ENCODE peak calls at places on chromosomes 6 and 20, in eight cellular contexts. One of them, this sample, is unnamed.

GRCh38 chr6:125904871-125905270 is 51.7 kb upstream of the HINT3 start:
- DNase-seq in stimulated activated CD4-positive, alpha-beta T cell treated with anti-CD3 and anti-CD28 coated beads, Interleukin-12 subunit alpha, Interleukin-12 subunit beta, amount 100 ng/mL, for 48 hours: peak
- DNase-seq in NCI-H1930: no peak
- DNase-seq in small intestine: no peak
- DNase-seq in pulmonary artery endothelial cell: no peak
- DNase-seq in right cardiac atrium: no peak
- DNase-seq in lower lobe of right lung: no peak
- DNase-seq in A549: no peak
- DNase-seq in this sample: no peak

GRCh38 chr6:134253681-134254080 is 64.2 kb downstream of the SGK1 start:
- DNase-seq in stimulated activated CD4-positive, alpha-beta T cell treated with anti-CD3 and anti-CD28 coated beads, Interleukin-12 subunit alpha, Interleukin-12 subunit beta, amount 100 ng/mL, for 48 hours: no peak
- DNase-seq in NCI-H1930: no peak
- DNase-seq in small intestine: no peak
- DNase-seq in pulmonary artery endothelial cell: no peak
- DNase-seq in right cardiac atrium: no peak
- DNase-seq in lower lobe of right lung: no peak
- DNase-seq in A549: no peak
- DNase-seq in this sample: peak

GRCh38 chr20:63659370-63659769 is 1.3 kb downstream of the RTEL1 start:
- DNase-seq in stimulated activated CD4-positive, alpha-beta T cell treated with anti-CD3 and anti-CD28 coated beads, Interleukin-12 subunit alpha, Interleukin-12 subunit beta, amount 100 ng/mL, for 48 hours: no peak
- DNase-seq in NCI-H1930: no peak
- DNase-seq in small intestine: no peak
- DNase-seq in pulmonary artery endothelial cell: no peak
- DNase-seq in right cardiac atrium: no peak
- DNase-seq in lower lobe of right lung: no peak
- DNase-seq in A549: no peak
- DNase-seq in this sample: no peak

GRCh38 chr20:51434556-51435256 is 107.8 kb downstream of the NFATC2 start:
- DNase-seq in stimulated activated CD4-positive, alpha-beta T cell treated with anti-CD3 and anti-CD28 coated beads, Interleukin-12 subunit alpha, Interleukin-12 subunit beta, amount 100 ng/mL, for 48 hours: no peak
- DNase-seq in NCI-H1930: no peak
- DNase-seq in small intestine: no peak
- DNase-seq in pulmonary artery endothelial cell: no peak
- DNase-seq in right cardiac atrium: no peak
- DNase-seq in lower lobe of right lung: no peak
- DNase-seq in A549: peak
- DNase-seq in this sample: no peak

GRCh38 chr20:63205896-63206295 is 10.0 kb downstream of the YTHDF1 start:
- DNase-seq in stimulated activated CD4-positive, alpha-beta T cell treated with anti-CD3 and anti-CD28 coated beads, Interleukin-12 subunit alpha, Interleukin-12 subunit beta, amount 100 ng/mL, for 48 hours: no peak
- DNase-seq in NCI-H1930: no peak
- DNase-seq in small intestine: no peak
- DNase-seq in pulmonary artery endothelial cell: no peak
- DNase-seq in right cardiac atrium: peak
- DNase-seq in lower lobe of right lung: no peak
- DNase-seq in A549: no peak
- DNase-seq in this sample: no peak

GRCh38 chr6:34459899-34460593 is 5.8 kb upstream of the PACSIN1 start:
- DNase-seq in stimulated activated CD4-positive, alpha-beta T cell treated with anti-CD3 and anti-CD28 coated beads, Interleukin-12 subunit alpha, Interleukin-12 subunit beta, amount 100 ng/mL, for 48 hours: peak
- DNase-seq in NCI-H1930: peak
- DNase-seq in small intestine: peak
- DNase-seq in pulmonary artery endothelial cell: no peak
- DNase-seq in right cardiac atrium: no peak
- DNase-seq in lower lobe of right lung: no peak
- DNase-seq in A549: peak
- DNase-seq in this sample: peak

GRCh38 chr6:96803106-96803481 is 34.2 kb downstream of the GPR63 start:
- DNase-seq in stimulated activated CD4-positive, alpha-beta T cell treated with anti-CD3 and anti-CD28 coated beads, Interleukin-12 subunit alpha, Interleukin-12 subunit beta, amount 100 ng/mL, for 48 hours: no peak
- DNase-seq in NCI-H1930: no peak
- DNase-seq in small intestine: no peak
- DNase-seq in pulmonary artery endothelial cell: no peak
- DNase-seq in right cardiac atrium: no peak
- DNase-seq in lower lobe of right lung: no peak
- DNase-seq in A549: no peak
- DNase-seq in this sample: no peak

GRCh38 chr20:10714236-10714975 is 40.6 kb upstream of the JAG1 start:
- DNase-seq in stimulated activated CD4-positive, alpha-beta T cell treated with anti-CD3 and anti-CD28 coated beads, Interleukin-12 subunit alpha, Interleukin-12 subunit beta, amount 100 ng/mL, for 48 hours: no peak
- DNase-seq in NCI-H1930: no peak
- DNase-seq in small intestine: no peak
- DNase-seq in pulmonary artery endothelial cell: no peak
- DNase-seq in right cardiac atrium: no peak
- DNase-seq in lower lobe of right lung: no peak
- DNase-seq in A549: no peak
- DNase-seq in this sample: no peak

GRCh38 chr6:148795563-148795962 is 48.7 kb downstream of the UST start:
- DNase-seq in stimulated activated CD4-positive, alpha-beta T cell treated with anti-CD3 and anti-CD28 coated beads, Interleukin-12 subunit alpha, Interleukin-12 subunit beta, amount 100 ng/mL, for 48 hours: no peak
- DNase-seq in NCI-H1930: no peak
- DNase-seq in small intestine: no peak
- DNase-seq in pulmonary artery endothelial cell: no peak
- DNase-seq in right cardiac atrium: no peak
- DNase-seq in lower lobe of right lung: no peak
- DNase-seq in A549: no peak
- DNase-seq in this sample: no peak

GRCh38 chr20:36658300-36658699 is 12.3 kb upstream of the SLA2 start:
- DNase-seq in stimulated activated CD4-positive, alpha-beta T cell treated with anti-CD3 and anti-CD28 coated beads, Interleukin-12 subunit alpha, Interleukin-12 subunit beta, amount 100 ng/mL, for 48 hours: no peak
- DNase-seq in NCI-H1930: no peak
- DNase-seq in small intestine: peak
- DNase-seq in pulmonary artery endothelial cell: no peak
- DNase-seq in right cardiac atrium: no peak
- DNase-seq in lower lobe of right lung: no peak
- DNase-seq in A549: no peak
- DNase-seq in this sample: no peak

GRCh38 chr6:14240411-14241166 is 123.0 kb downstream of the CD83 start:
- DNase-seq in stimulated activated CD4-positive, alpha-beta T cell treated with anti-CD3 and anti-CD28 coated beads, Interleukin-12 subunit alpha, Interleukin-12 subunit beta, amount 100 ng/mL, for 48 hours: no peak
- DNase-seq in NCI-H1930: no peak
- DNase-seq in small intestine: no peak
- DNase-seq in pulmonary artery endothelial cell: no peak
- DNase-seq in right cardiac atrium: no peak
- DNase-seq in lower lobe of right lung: no peak
- DNase-seq in A549: no peak
- DNase-seq in this sample: no peak

GRCh38 chr6:43768983-43769525 is 957 bp upstream of the VEGFA start:
- DNase-seq in stimulated activated CD4-positive, alpha-beta T cell treated with anti-CD3 and anti-CD28 coated beads, Interleukin-12 subunit alpha, Interleukin-12 subunit beta, amount 100 ng/mL, for 48 hours: no peak
- DNase-seq in NCI-H1930: no peak
- DNase-seq in small intestine: no peak
- DNase-seq in pulmonary artery endothelial cell: no peak
- DNase-seq in right cardiac atrium: peak
- DNase-seq in lower lobe of right lung: peak
- DNase-seq in A549: no peak
- DNase-seq in this sample: no peak

This sample was measured in HepG2.